ENCODE peak calls at places on chromosomes 1 and 21, in seven cellular contexts. One of them, this sample, is unnamed.

GRCh38 chr1:151443846-151444790 is 15.2 kb downstream of the POGZ start:
- DNase-seq in ovary: no peak
- DNase-seq in thyroid gland: peak
- DNase-seq in breast epithelium: no peak
- DNase-seq in spleen: no peak
- DNase-seq in prostate gland: peak
- DNase-seq in IMR-90: peak
- DNase-seq in this sample: peak

GRCh38 chr1:33300673-33301072 is 20.2 kb downstream of the A3GALT2 start:
- DNase-seq in ovary: peak
- DNase-seq in thyroid gland: peak
- DNase-seq in breast epithelium: no peak
- DNase-seq in spleen: peak
- DNase-seq in prostate gland: peak
- DNase-seq in IMR-90: peak
- DNase-seq in this sample: no peak

GRCh38 chr21:39561128-39561527 is 51.6 kb upstream of the B3GALT5 start:
- DNase-seq in ovary: no peak
- DNase-seq in thyroid gland: no peak
- DNase-seq in breast epithelium: no peak
- DNase-seq in spleen: no peak
- DNase-seq in prostate gland: no peak
- DNase-seq in IMR-90: no peak
- DNase-seq in this sample: no peak

GRCh38 chr1:41773144-41773571 is 145.6 kb downstream of the HIVEP3 start:
- DNase-seq in ovary: no peak
- DNase-seq in thyroid gland: peak
- DNase-seq in breast epithelium: peak
- DNase-seq in spleen: no peak
- DNase-seq in prostate gland: peak
- DNase-seq in IMR-90: peak
- DNase-seq in this sample: no peak

GRCh38 chr1:6962390-6962955 is 177.2 kb downstream of the CAMTA1 start:
- DNase-seq in ovary: no peak
- DNase-seq in thyroid gland: peak
- DNase-seq in breast epithelium: peak
- DNase-seq in spleen: no peak
- DNase-seq in prostate gland: no peak
- DNase-seq in IMR-90: no peak
- DNase-seq in this sample: peak

GRCh38 chr1:205275133-205275532 is 46.4 kb downstream of the NUAK2 start:
- DNase-seq in ovary: no peak
- DNase-seq in thyroid gland: peak
- DNase-seq in breast epithelium: peak
- DNase-seq in spleen: peak
- DNase-seq in prostate gland: peak
- DNase-seq in IMR-90: no peak
- DNase-seq in this sample: no peak

GRCh38 chr21:16633851-16634521 is 878.9 kb upstream of the CXADR start:
- DNase-seq in ovary: no peak
- DNase-seq in thyroid gland: no peak
- DNase-seq in breast epithelium: no peak
- DNase-seq in spleen: no peak
- DNase-seq in prostate gland: no peak
- DNase-seq in IMR-90: no peak
- DNase-seq in this sample: no peak

GRCh38 chr1:158227904-158228623 is 26.2 kb upstream of the CD1A start:
- DNase-seq in ovary: no peak
- DNase-seq in thyroid gland: no peak
- DNase-seq in breast epithelium: no peak
- DNase-seq in spleen: no peak
- DNase-seq in prostate gland: no peak
- DNase-seq in IMR-90: no peak
- DNase-seq in this sample: no peak

GRCh38 chr1:10494754-10495474 is 20.2 kb downstream of the PEX14 start:
- DNase-seq in ovary: peak
- DNase-seq in thyroid gland: peak
- DNase-seq in breast epithelium: peak
- DNase-seq in spleen: peak
- DNase-seq in prostate gland: peak
- DNase-seq in IMR-90: peak
- DNase-seq in this sample: peak

GRCh38 chr1:226814751-226815496 is 55.5 kb upstream of the PSEN2 start:
- DNase-seq in ovary: peak
- DNase-seq in thyroid gland: peak
- DNase-seq in breast epithelium: peak
- DNase-seq in spleen: peak
- DNase-seq in prostate gland: peak
- DNase-seq in IMR-90: peak
- DNase-seq in this sample: peak

GRCh38 chr1:30679201-30679975 is 44.0 kb downstream of the MATN1 start:
- DNase-seq in ovary: no peak
- DNase-seq in thyroid gland: no peak
- DNase-seq in breast epithelium: peak
- DNase-seq in spleen: peak
- DNase-seq in prostate gland: no peak
- DNase-seq in IMR-90: no peak
- DNase-seq in this sample: no peak

GRCh38 chr1:183633676-183634343 is 1.8 kb downstream of the ARPC5 start:
- DNase-seq in ovary: no peak
- DNase-seq in thyroid gland: peak
- DNase-seq in breast epithelium: no peak
- DNase-seq in spleen: no peak
- DNase-seq in prostate gland: no peak
- DNase-seq in IMR-90: peak
- DNase-seq in this sample: peak

GRCh38 chr1:38502772-38503171 is 356.8 kb downstream of the RRAGC start:
- DNase-seq in ovary: no peak
- DNase-seq in thyroid gland: no peak
- DNase-seq in breast epithelium: no peak
- DNase-seq in spleen: no peak
- DNase-seq in prostate gland: no peak
- DNase-seq in IMR-90: no peak
- DNase-seq in this sample: no peak

GRCh38 chr21:44572959-44573583 is 458 bp upstream of the KRTAP10-4 start:
- DNase-seq in ovary: no peak
- DNase-seq in thyroid gland: no peak
- DNase-seq in breast epithelium: peak
- DNase-seq in spleen: peak
- DNase-seq in prostate gland: no peak
- DNase-seq in IMR-90: peak
- DNase-seq in this sample: peak

GRCh38 chr1:224377676-224378006 is 21.0 kb downstream of the CNIH4 start:
- DNase-seq in ovary: no peak
- DNase-seq in thyroid gland: no peak
- DNase-seq in breast epithelium: no peak
- DNase-seq in spleen: no peak
- DNase-seq in prostate gland: no peak
- DNase-seq in IMR-90: peak
- DNase-seq in this sample: peak

GRCh38 chr1:1327291-1327690 is 2.7 kb downstream of the CPTP start:
- DNase-seq in ovary: no peak
- DNase-seq in thyroid gland: no peak
- DNase-seq in breast epithelium: no peak
- DNase-seq in spleen: no peak
- DNase-seq in prostate gland: no peak
- DNase-seq in IMR-90: no peak
- DNase-seq in this sample: no peak

DNA sequence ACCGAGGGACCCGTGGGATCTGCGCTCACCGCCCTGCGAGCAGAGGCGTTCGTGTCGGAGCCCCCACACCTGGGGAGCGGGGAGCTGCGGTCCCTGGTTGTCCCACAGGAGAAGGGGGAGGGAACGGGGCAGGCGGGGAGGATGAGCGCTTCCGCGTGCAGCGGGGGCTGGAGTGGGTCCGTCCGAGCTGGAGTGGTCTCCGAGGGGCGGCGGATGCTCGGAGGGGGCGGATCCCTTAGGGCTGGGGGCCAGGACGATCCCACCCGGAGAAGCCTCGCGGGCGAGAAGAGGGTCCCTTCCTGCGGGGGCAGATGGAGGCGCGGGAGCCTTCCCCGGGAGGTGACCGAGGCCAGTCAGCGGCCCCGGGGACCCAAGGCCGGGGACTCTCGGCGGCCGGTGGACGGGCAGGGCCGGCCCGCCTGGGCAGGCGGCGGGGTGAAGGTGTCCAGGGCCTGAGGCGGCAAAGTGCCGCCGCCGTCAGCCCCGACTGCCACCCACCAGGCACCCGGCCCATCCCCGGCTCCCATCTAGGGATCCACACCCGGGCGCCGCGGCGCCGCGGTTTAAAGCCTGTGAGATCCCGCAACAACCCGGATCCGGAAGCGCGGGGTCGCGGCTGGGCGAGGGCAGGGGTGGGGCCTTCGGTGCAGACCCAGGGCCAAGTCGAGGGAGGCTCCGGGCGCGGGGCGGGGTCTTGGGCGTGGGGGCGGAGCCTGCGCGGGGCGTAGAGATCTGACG is 5.3 kb upstream of the CCDC27 start:
- DNase-seq in ovary: peak
- DNase-seq in thyroid gland: peak
- DNase-seq in breast epithelium: peak
- DNase-seq in spleen: peak
- DNase-seq in prostate gland: peak
- DNase-seq in IMR-90: peak
- DNase-seq in this sample: no peak
- TF ChIP-seq POLR2A in ovary: no peak
- TF ChIP-seq POLR2A in thyroid gland: peak
- TF ChIP-seq POLR2A in breast epithelium: no peak
- TF ChIP-seq POLR2A in spleen: no peak
- TF ChIP-seq POLR2A in prostate gland: peak
- TF ChIP-seq POLR2A in IMR-90: peak
- TF ChIP-seq POLR2A in this sample: no peak

GRCh38 chr1:9294910-9295636 is 2.4 kb downstream of the SPSB1 start:
- DNase-seq in ovary: no peak
- DNase-seq in thyroid gland: peak
- DNase-seq in breast epithelium: no peak
- DNase-seq in spleen: no peak
- DNase-seq in prostate gland: no peak
- DNase-seq in IMR-90: peak
- DNase-seq in this sample: no peak

GRCh38 chr1:9293512-9294439 is 1.1 kb downstream of the SPSB1 start:
- DNase-seq in ovary: peak
- DNase-seq in thyroid gland: no peak
- DNase-seq in breast epithelium: no peak
- DNase-seq in spleen: peak
- DNase-seq in prostate gland: no peak
- DNase-seq in IMR-90: peak
- DNase-seq in this sample: no peak

GRCh38 chr1:9295884-9296283 is 3.2 kb downstream of the SPSB1 start:
- DNase-seq in ovary: no peak
- DNase-seq in thyroid gland: no peak
- DNase-seq in breast epithelium: no peak
- DNase-seq in spleen: no peak
- DNase-seq in prostate gland: no peak
- DNase-seq in IMR-90: no peak
- DNase-seq in this sample: no peak

GRCh38 chr1:9293241-9293511 is 482 bp downstream of the SPSB1 start:
- DNase-seq in ovary: no peak
- DNase-seq in thyroid gland: no peak
- DNase-seq in breast epithelium: no peak
- DNase-seq in spleen: no peak
- DNase-seq in prostate gland: no peak
- DNase-seq in IMR-90: no peak
- DNase-seq in this sample: no peak

GRCh38 chr1:9294440-9294773 is 1.7 kb downstream of the SPSB1 start:
- DNase-seq in ovary: no peak
- DNase-seq in thyroid gland: no peak
- DNase-seq in breast epithelium: no peak
- DNase-seq in spleen: no peak
- DNase-seq in prostate gland: no peak
- DNase-seq in IMR-90: peak
- DNase-seq in this sample: no peak
- TF ChIP-seq POLR2A in ovary: no peak
- TF ChIP-seq POLR2A in thyroid gland: no peak
- TF ChIP-seq POLR2A in breast epithelium: no peak
- TF ChIP-seq POLR2A in spleen: no peak
- TF ChIP-seq POLR2A in prostate gland: no peak
- TF ChIP-seq POLR2A in IMR-90: peak
- TF ChIP-seq POLR2A in this sample: no peak

GRCh38 chr1:65254320-65255087 is 54.8 kb upstream of the DNAJC6 start:
- DNase-seq in ovary: peak
- DNase-seq in thyroid gland: peak
- DNase-seq in breast epithelium: peak
- DNase-seq in spleen: peak
- DNase-seq in prostate gland: peak
- DNase-seq in IMR-90: peak
- DNase-seq in this sample: peak
- TF ChIP-seq POLR2A in ovary: no peak
- TF ChIP-seq POLR2A in thyroid gland: peak
- TF ChIP-seq POLR2A in breast epithelium: no peak
- TF ChIP-seq POLR2A in spleen: no peak
- TF ChIP-seq POLR2A in prostate gland: peak
- TF ChIP-seq POLR2A in IMR-90: no peak
- TF ChIP-seq POLR2A in this sample: peak

GRCh38 chr1:43068911-43069310 is 103.2 kb downstream of the EBNA1BP2 start:
- DNase-seq in ovary: no peak
- DNase-seq in thyroid gland: no peak
- DNase-seq in breast epithelium: no peak
- DNase-seq in spleen: no peak
- DNase-seq in prostate gland: no peak
- DNase-seq in IMR-90: no peak
- DNase-seq in this sample: no peak

GRCh38 chr1:43071241-43071640 is 100.8 kb downstream of the EBNA1BP2 start:
- DNase-seq in ovary: no peak
- DNase-seq in thyroid gland: no peak
- DNase-seq in breast epithelium: no peak
- DNase-seq in spleen: no peak
- DNase-seq in prostate gland: no peak
- DNase-seq in IMR-90: no peak
- DNase-seq in this sample: no peak

GRCh38 chr1:43067233-43067745 is 104.8 kb downstream of the EBNA1BP2 start:
- DNase-seq in ovary: no peak
- DNase-seq in thyroid gland: no peak
- DNase-seq in breast epithelium: no peak
- DNase-seq in spleen: no peak
- DNase-seq in prostate gland: no peak
- DNase-seq in IMR-90: no peak
- DNase-seq in this sample: no peak

GRCh38 chr1:43067856-43068751 is 104.0 kb downstream of the EBNA1BP2 start:
- DNase-seq in ovary: peak
- DNase-seq in thyroid gland: peak
- DNase-seq in breast epithelium: no peak
- DNase-seq in spleen: peak
- DNase-seq in prostate gland: no peak
- DNase-seq in IMR-90: no peak
- DNase-seq in this sample: no peak

DNA sequence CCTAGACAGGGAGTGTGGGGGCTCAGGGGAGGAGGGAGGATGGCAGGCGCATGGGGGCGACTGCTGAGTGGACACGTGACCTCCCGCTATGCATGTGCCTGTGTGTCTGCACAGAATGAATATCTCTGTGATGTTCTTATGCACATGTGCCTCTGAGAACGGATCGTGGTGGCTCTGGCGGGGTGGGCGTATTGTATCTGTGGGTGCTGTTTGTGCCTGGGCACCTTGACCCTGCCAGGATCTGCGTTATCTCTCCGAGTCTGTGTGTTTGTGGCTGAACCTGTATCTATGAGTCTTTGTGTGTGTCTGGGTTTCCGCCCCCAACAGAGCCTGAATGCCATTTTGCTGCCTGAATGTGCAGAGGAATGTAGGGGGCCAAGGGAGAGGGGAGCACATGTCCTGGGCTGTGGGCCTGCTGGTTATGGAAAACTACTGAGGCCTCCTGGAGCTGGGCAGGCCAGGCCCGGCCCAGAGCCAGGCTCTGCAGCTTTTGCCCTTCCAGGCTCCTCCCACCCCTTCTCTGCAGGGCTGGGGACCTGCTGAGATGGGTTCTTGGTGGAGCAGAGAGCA is 102.5 kb downstream of the EBNA1BP2 start:
- DNase-seq in ovary: no peak
- DNase-seq in thyroid gland: peak
- DNase-seq in breast epithelium: no peak
- DNase-seq in spleen: no peak
- DNase-seq in prostate gland: no peak
- DNase-seq in IMR-90: no peak
- DNase-seq in this sample: no peak
- TF ChIP-seq POLR2A in ovary: no peak
- TF ChIP-seq POLR2A in thyroid gland: no peak
- TF ChIP-seq POLR2A in breast epithelium: no peak
- TF ChIP-seq POLR2A in spleen: no peak
- TF ChIP-seq POLR2A in prostate gland: no peak
- TF ChIP-seq POLR2A in IMR-90: no peak
- TF ChIP-seq POLR2A in this sample: no peak

This sample was measured in H54.